ENCODE peak calls at places on chromosome 1, in eight cellular contexts. D is astrocyte, S is heart right ventricle, Z is psoas muscle, G is OCI-LY7, X is T-helper 17 cell, L is uterus, R is esophagus squamous epithelium. P is an unnamed sample.

GRCh38 chr1:194533641-194534040 is 1347.2 kb upstream of the B3GALT2 start:
- DNase-seq in L (no peak), Z (no peak), D (peak; percentile 6), R (no peak), X (no peak), S (no peak), G (no peak), P (no peak)

GRCh38 chr1:15328245-15328784 is 81.3 kb downstream of the FHAD1 start:
- DNase-seq in X (no peak), L (no peak), D (no peak), Z (no peak), G (no peak), R (no peak), S (no peak), P (no peak)

GRCh38 chr1:55559111-55559510 is 343.9 kb upstream of the USP24 start:
- DNase-seq in X (no peak), D (no peak), G (no peak), L (no peak), Z (no peak), S (no peak), R (no peak), P (no peak)

GRCh38 chr1:190373705-190374336 is 103.8 kb downstream of the BRINP3 start:
- DNase-seq in R (no peak), G (peak; percentile 43), D (peak; percentile 6), Z (no peak), L (no peak), S (no peak), X (no peak), P (no peak)

GRCh38 chr1:225454067-225454618 is 26.3 kb upstream of the LBR start:
- DNase-seq in Z (no peak), G (peak; percentile 47), X (no peak), S (no peak), L (no peak), R (no peak), D (no peak), P (no peak)

GRCh38 chr1:206128192-206128591 is 11.0 kb upstream of the AVPR1B start:
- DNase-seq in Z (no peak), L (no peak), X (no peak), R (no peak), G (no peak), D (no peak), S (no peak), P (no peak)

GRCh38 chr1:221778535-221779142 is 36.8 kb upstream of the DUSP10 start:
- DNase-seq in L (no peak), S (no peak), X (no peak), G (no peak), D (no peak), R (no peak), Z (no peak), P (no peak)

GRCh38 chr1:33099290-33100118 is 18.6 kb downstream of the AZIN2 start:
- DNase-seq in X (peak; percentile 56), D (peak; percentile 100), R (no peak), S (peak; percentile 15), L (no peak), Z (no peak), G (peak; percentile 20), P (no peak)

GRCh38 chr1:92543131-92544055 is 56.7 kb upstream of the GFI1 start:
- DNase-seq in L (no peak), X (no peak), Z (no peak), G (no peak), R (no peak), S (no peak), D (no peak), P (no peak)

GRCh38 chr1:227913969-227914791 is 33.6 kb downstream of the WNT9A start:
- DNase-seq in D (no peak), Z (no peak), L (no peak), R (no peak), G (no peak), S (no peak), X (no peak), P (no peak)

GRCh38 chr1:158075078-158075477 is 81.6 kb downstream of the KIRREL1 start:
- DNase-seq in S (no peak), X (no peak), D (no peak), L (no peak), Z (no peak), G (no peak), R (no peak), P (peak; percentile 87)

GRCh38 chr1:156754219-156754618 is 2.7 kb upstream of the HDGF start:
- DNase-seq in R (no peak), G (no peak), D (no peak), S (no peak), Z (no peak), L (no peak), X (no peak), P (no peak)

GRCh38 chr1:55632058-55632457 is 416.9 kb upstream of the USP24 start:
- DNase-seq in X (no peak), Z (no peak), S (no peak), G (no peak), L (no peak), R (no peak), D (peak; percentile 71), P (no peak)

GRCh38 chr1:244158039-244158438 is 107.0 kb downstream of the ZBTB18 start:
- DNase-seq in R (no peak), S (no peak), L (no peak), D (no peak), Z (no peak), G (no peak), X (no peak), P (no peak)

GRCh38 chr1:193013707-193014106 is 45.5 kb downstream of the UCHL5 start:
- DNase-seq in R (no peak), X (no peak), L (no peak), Z (no peak), G (no peak), S (peak; percentile 9), D (no peak), P (no peak)

GRCh38 chr1:116764466-116764896 is 10.3 kb downstream of the CD2 start:
- DNase-seq in X (peak; percentile 59), S (no peak), Z (no peak), G (no peak), R (no peak), L (no peak), D (no peak), P (no peak)

GRCh38 chr1:8166436-8166835 is 140.3 kb upstream of the ERRFI1 start:
- DNase-seq in L (no peak), R (no peak), D (no peak), S (no peak), Z (no peak), G (no peak), X (no peak), P (no peak)

GRCh38 chr1:110466646-110467280 is 15.8 kb downstream of the PROK1 start:
- DNase-seq in Z (no peak), X (no peak), S (no peak), R (no peak), G (no peak), L (no peak), D (no peak), P (no peak)

GRCh38 chr1:169572184-169572583 is 14.1 kb downstream of the F5 start:
- DNase-seq in G (no peak), X (no peak), Z (no peak), R (no peak), S (no peak), L (no peak), D (peak; percentile 2), P (no peak)

GRCh38 chr1:172885976-172886375 is 164.8 kb downstream of the TNFSF18 start:
- DNase-seq in S (no peak), R (no peak), D (peak; percentile 82), L (no peak), Z (no peak), X (no peak), G (no peak), P (no peak)

GRCh38 chr1:208158640-208159541 is 85.3 kb downstream of the PLXNA2 start:
- DNase-seq in S (no peak), D (no peak), X (no peak), L (no peak), G (no peak), R (no peak), Z (no peak), P (no peak)

GRCh38 chr1:153883223-153883622 is 39.5 kb downstream of the GATAD2B start:
- DNase-seq in D (no peak), Z (no peak), G (no peak), X (no peak), L (no peak), S (no peak), R (no peak), P (no peak)

GRCh38 chr1:211975152-211975941 is 60.0 kb downstream of the INTS7 start:
- DNase-seq in S (no peak), X (no peak), Z (no peak), D (no peak), L (no peak), R (no peak), G (no peak), P (no peak)

GRCh38 chr1:13749543-13750307 is 49.7 kb downstream of the PRDM2 start:
- DNase-seq in X (no peak), Z (peak; percentile 87), G (peak; percentile 57), D (no peak), R (no peak), L (peak; percentile 54), S (peak; percentile 46), P (peak; percentile 51)

GRCh38 chr1:113363935-113364334 is 26.4 kb upstream of the MAGI3 start:
- DNase-seq in R (no peak), L (no peak), G (no peak), D (no peak), X (no peak), Z (no peak), S (no peak), P (no peak)

GRCh38 chr1:83515566-83516169 is 483.3 kb downstream of the TTLL7 start:
- DNase-seq in Z (no peak), X (no peak), R (no peak), G (no peak), S (no peak), L (no peak), D (no peak), P (no peak)

GRCh38 chr1:83516369-83516768 is 482.6 kb downstream of the TTLL7 start:
- DNase-seq in S (no peak), R (no peak), X (no peak), L (no peak), Z (no peak), D (no peak), G (no peak), P (no peak)

GRCh38 chr1:83520797-83521196 is 478.1 kb downstream of the TTLL7 start:
- DNase-seq in G (no peak), X (no peak), Z (no peak), D (no peak), S (no peak), L (no peak), R (no peak), P (no peak)
- H3K9me3 ChIP-seq in G (no peaks in the 10 kb centered on the region), X (no peaks in the 10 kb centered on the region), Z (no peaks in the 10 kb centered on the region), D (no peaks in the 10 kb centered on the region), S (no peaks in the 10 kb centered on the region), L (no peaks in the 10 kb centered on the region), R (no peaks in the 10 kb centered on the region), P (no peaks in the 10 kb centered on the region)

GRCh38 chr1:248704556-248704955 is 2.0 kb upstream of the OR14I1 start:
- DNase-seq in L (no peak), S (no peak), R (no peak), Z (no peak), D (no peak), G (no peak), X (no peak), P (no peak)
- H3K9me3 ChIP-seq in L (no peaks in the 10 kb centered on the region), S (no peaks in the 10 kb centered on the region), R (no peaks in the 10 kb centered on the region), Z (no peaks in the 10 kb centered on the region), D (peaks cover 3% of the 10 kb centered on the region), G (no peaks in the 10 kb centered on the region), X (no peaks in the 10 kb centered on the region), P (no peaks in the 10 kb centered on the region)

GRCh38 chr1:152427458-152427857 is 13.4 kb upstream of the CRNN start:
- DNase-seq in G (no peak), Z (no peak), R (no peak), L (no peak), D (no peak), S (no peak), X (no peak), P (no peak)
- H3K9me3 ChIP-seq in G (no peaks in the 10 kb centered on the region), Z (no peaks in the 10 kb centered on the region), R (peaks cover 20% of the 10 kb centered on the region), L (no peaks in the 10 kb centered on the region), D (no peaks in the 10 kb centered on the region), S (no peaks in the 10 kb centered on the region), X (no peaks in the 10 kb centered on the region), P (no peaks in the 10 kb centered on the region)

GRCh38 chr1:236261033-236261432 is 20.7 kb downstream of the ERO1B start:
- DNase-seq in L (no peak), G (no peak), Z (no peak), S (no peak), D (no peak), R (no peak), X (no peak), P (no peak)
- H3K9me3 ChIP-seq in L (no peaks in the 10 kb centered on the region), G (peaks cover 22% of the 10 kb centered on the region), Z (peaks cover 26% of the 10 kb centered on the region), S (peaks cover 3% of the 10 kb centered on the region), D (no peaks in the 10 kb centered on the region), R (peaks cover 34% of the 10 kb centered on the region), X (peaks cover 13% of the 10 kb centered on the region), P (no peaks in the 10 kb centered on the region)